ENCODE peak calls at places on chromosomes 6 and 20, in four cellular contexts. One of them, this sample, is unnamed.

GRCh38 chr6:56370127-56370540 is 122.8 kb upstream of the COL21A1 start:
- DNase-seq in activated T-cell treated with anti-CD3 and anti-CD28 coated beads, Interleukin-2, amount 50 U/mL, for 72 hours: no peak
- DNase-seq in endothelial cell: peak; percentile 60
- DNase-seq in stimulated activated CD4-positive, alpha-beta T cell treated with anti-CD3 and anti-CD28 coated beads, Interleukin-15, amount 100 ng/mL, for 1 hour: no peak
- DNase-seq in this sample: no peak

GRCh38 chr6:157443066-157443800 is 62.2 kb downstream of the ZDHHC14 start:
- DNase-seq in endothelial cell: no peak
- DNase-seq in activated T-cell treated with anti-CD3 and anti-CD28 coated beads, Interleukin-2, amount 50 U/mL, for 72 hours: peak; percentile 37
- DNase-seq in stimulated activated CD4-positive, alpha-beta T cell treated with anti-CD3 and anti-CD28 coated beads, Interleukin-15, amount 100 ng/mL, for 1 hour: no peak
- DNase-seq in this sample: no peak

GRCh38 chr6:131924881-131925474 is 26.2 kb downstream of the CCN2 start:
- DNase-seq in stimulated activated CD4-positive, alpha-beta T cell treated with anti-CD3 and anti-CD28 coated beads, Interleukin-15, amount 100 ng/mL, for 1 hour: no peak
- DNase-seq in activated T-cell treated with anti-CD3 and anti-CD28 coated beads, Interleukin-2, amount 50 U/mL, for 72 hours: no peak
- DNase-seq in endothelial cell: no peak
- DNase-seq in this sample: no peak

GRCh38 chr6:155272353-155273222 is 8.8 kb downstream of the CLDN20 start:
- DNase-seq in activated T-cell treated with anti-CD3 and anti-CD28 coated beads, Interleukin-2, amount 50 U/mL, for 72 hours: no peak
- DNase-seq in stimulated activated CD4-positive, alpha-beta T cell treated with anti-CD3 and anti-CD28 coated beads, Interleukin-15, amount 100 ng/mL, for 1 hour: no peak
- DNase-seq in endothelial cell: no peak
- DNase-seq in this sample: no peak

GRCh38 chr6:165774903-165775608 is 112.0 kb upstream of the PDE10A start:
- DNase-seq in stimulated activated CD4-positive, alpha-beta T cell treated with anti-CD3 and anti-CD28 coated beads, Interleukin-15, amount 100 ng/mL, for 1 hour: no peak
- DNase-seq in activated T-cell treated with anti-CD3 and anti-CD28 coated beads, Interleukin-2, amount 50 U/mL, for 72 hours: no peak
- DNase-seq in endothelial cell: peak; percentile 62
- DNase-seq in this sample: no peak

GRCh38 chr20:57283867-57284266 is 17.4 kb upstream of the BMP7 start:
- DNase-seq in endothelial cell: no peak
- DNase-seq in activated T-cell treated with anti-CD3 and anti-CD28 coated beads, Interleukin-2, amount 50 U/mL, for 72 hours: no peak
- DNase-seq in stimulated activated CD4-positive, alpha-beta T cell treated with anti-CD3 and anti-CD28 coated beads, Interleukin-15, amount 100 ng/mL, for 1 hour: no peak
- DNase-seq in this sample: no peak

GRCh38 chr6:112109267-112109666 is 21.9 kb downstream of the FAM229B start:
- DNase-seq in activated T-cell treated with anti-CD3 and anti-CD28 coated beads, Interleukin-2, amount 50 U/mL, for 72 hours: no peak
- DNase-seq in endothelial cell: no peak
- DNase-seq in stimulated activated CD4-positive, alpha-beta T cell treated with anti-CD3 and anti-CD28 coated beads, Interleukin-15, amount 100 ng/mL, for 1 hour: no peak
- DNase-seq in this sample: no peak

GRCh38 chr6:157811476-157812173 is 11.4 kb upstream of the SNX9 start:
- DNase-seq in endothelial cell: no peak
- DNase-seq in activated T-cell treated with anti-CD3 and anti-CD28 coated beads, Interleukin-2, amount 50 U/mL, for 72 hours: no peak
- DNase-seq in stimulated activated CD4-positive, alpha-beta T cell treated with anti-CD3 and anti-CD28 coated beads, Interleukin-15, amount 100 ng/mL, for 1 hour: no peak
- DNase-seq in this sample: no peak

This sample was measured in NCI-H1694.